ENCODE peak calls at places on chromosome 18, in ten cellular contexts. F is K562, K is suprapubic skin, B is body of pancreas, N is GM12878, P is HCT116, L is heart left ventricle, M is sigmoid colon, S is stomach, Z is transverse colon. R is an unnamed sample. For H3K27me3, the result is how much of the 10 kb centered on the place peaks cover.

GRCh38 chr18:29057703-29058102 is 880.8 kb upstream of the CDH2 start:
- DNase-seq in N (no peak), F (no peak), M (no peak), P (no peak), Z (no peak), S (no peak), B (no peak), K (no peak), L (no peak), R (no peak)

GRCh38 chr18:22847392-22847791 is 85.7 kb upstream of the RBBP8 start:
- DNase-seq in N (no peak), P (no peak), L (no peak), S (no peak), M (no peak), K (no peak), F (no peak), B (no peak), Z (no peak), R (no peak)

GRCh38 chr18:37714621-37715020 is 149.0 kb upstream of the CELF4 start:
- DNase-seq in F (no peak), M (no peak), K (no peak), L (no peak), B (no peak), P (no peak), S (no peak), N (no peak), Z (no peak), R (no peak)

GRCh38 chr18:35005963-35006577 is 35.1 kb upstream of the MAPRE2 start:
- DNase-seq in N (no peak), F (peak), P (peak), L (no peak), M (no peak), B (no peak), S (no peak), Z (no peak), K (no peak), R (no peak)

GRCh38 chr18:63980896-63981454 is 11.1 kb downstream of the SERPINB8 start:
- DNase-seq in L (no peak), M (no peak), P (no peak), S (no peak), F (no peak), Z (no peak), B (no peak), N (no peak), K (no peak), R (no peak)

GRCh38 chr18:49277395-49278036 is 182.9 kb downstream of the DYM start:
- DNase-seq in F (no peak), M (no peak), N (no peak), B (no peak), L (no peak), K (no peak), Z (no peak), P (no peak), S (no peak), R (no peak)

GRCh38 chr18:42310956-42311355 is 355.9 kb downstream of the PIK3C3 start:
- DNase-seq in L (peak), P (no peak), B (no peak), F (no peak), M (no peak), Z (no peak), N (no peak), K (peak), S (no peak), R (no peak)

GRCh38 chr18:63336366-63337099 is 17.0 kb upstream of the BCL2 start:
- DNase-seq in M (no peak), S (no peak), B (no peak), L (no peak), F (no peak), Z (no peak), K (no peak), P (peak), N (no peak), R (no peak)

GRCh38 chr18:2939317-2939716 is 73.6 kb downstream of the LPIN2 start:
- DNase-seq in S (peak), Z (peak), L (no peak), P (no peak), N (no peak), M (no peak), F (no peak), B (peak), K (no peak), R (no peak)

GRCh38 chr18:23053756-23054457 is 81.4 kb upstream of the CABLES1 start:
- DNase-seq in F (no peak), K (no peak), B (peak), Z (no peak), N (no peak), S (peak), L (no peak), M (no peak), P (no peak), R (no peak)

GRCh38 chr18:48932822-48933510 is 17.8 kb downstream of the SMAD7 start:
- DNase-seq in B (peak), N (no peak), F (peak), L (no peak), Z (no peak), M (no peak), P (no peak), S (no peak), K (no peak), R (no peak)

GRCh38 chr18:10035306-10035991 is 121.6 kb downstream of the VAPA start:
- DNase-seq in L (no peak), Z (no peak), P (no peak), K (no peak), S (peak), F (no peak), N (no peak), B (peak), M (no peak), R (no peak)

GRCh38 chr18:49207373-49207772 is 253.1 kb downstream of the DYM start:
- DNase-seq in M (no peak), K (no peak), F (no peak), P (peak), B (no peak), S (no peak), N (no peak), L (no peak), Z (no peak), R (no peak)

GRCh38 chr18:61683856-61684255 is 209.0 kb downstream of the RNF152 start:
- DNase-seq in N (no peak), F (no peak), B (no peak), Z (no peak), K (no peak), M (no peak), L (no peak), S (no peak), P (no peak), R (no peak)

GRCh38 chr18:23302852-23303527 is 150.1 kb upstream of the RIOK3 start:
- DNase-seq in P (no peak), F (no peak), Z (no peak), S (no peak), N (no peak), B (no peak), K (no peak), L (no peak), M (no peak), R (no peak)

GRCh38 chr18:46915800-46916550 is 1.3 kb downstream of the PIAS2 start:
- DNase-seq in L (no peak), P (no peak), N (no peak), M (no peak), Z (no peak), S (no peak), B (no peak), F (no peak), K (no peak), R (no peak)

GRCh38 chr18:68735498-68736343 is 20.8 kb upstream of the TMX3 start:
- DNase-seq in K (no peak), S (no peak), Z (no peak), P (peak), L (no peak), N (no peak), F (peak), B (no peak), M (no peak), R (no peak)

GRCh38 chr18:80179857-80180558 is 67.3 kb downstream of the PARD6G start:
- DNase-seq in N (no peak), K (no peak), B (no peak), S (no peak), M (no peak), L (no peak), F (no peak), Z (peak), P (no peak), R (no peak)

GRCh38 chr18:48803518-48803917 is 147.2 kb downstream of the SMAD7 start:
- DNase-seq in K (no peak), P (no peak), M (peak), F (peak), Z (peak), B (no peak), N (no peak), S (peak), L (peak), R (peak)

GRCh38 chr18:45590060-45590537 is 25.2 kb upstream of the SLC14A2 start:
- DNase-seq in F (no peak), K (no peak), Z (no peak), L (no peak), P (no peak), N (no peak), B (no peak), M (no peak), S (no peak), R (no peak)

GRCh38 chr18:41226186-41226585 is 728.8 kb upstream of the PIK3C3 start:
- DNase-seq in F (no peak), B (no peak), K (no peak), Z (no peak), M (no peak), P (no peak), N (no peak), S (no peak), L (no peak), R (no peak)

GRCh38 chr18:56542488-56542887 is 95.9 kb downstream of the TXNL1 start:
- DNase-seq in F (no peak), Z (no peak), S (no peak), P (no peak), B (no peak), K (no peak), N (no peak), M (no peak), L (no peak), R (no peak)

GRCh38 chr18:5197032-5197434 is at the start of gene AKAIN1:
- DNase-seq in K (no peak), F (peak), N (no peak), L (peak), Z (peak), M (no peak), P (no peak), S (no peak), B (peak), R (no peak)

GRCh38 chr18:52723456-52724065 is 383.6 kb downstream of the DCC start:
- DNase-seq in F (no peak), P (no peak), Z (no peak), L (no peak), N (no peak), K (no peak), M (no peak), B (no peak), S (no peak), R (no peak)

GRCh38 chr18:10926565-10927194 is 222.7 kb downstream of the PIEZO2 start:
- DNase-seq in F (no peak), N (peak), B (no peak), M (no peak), P (no peak), S (no peak), Z (no peak), L (no peak), K (no peak), R (no peak)

GRCh38 chr18:2905802-2906521 is 59.2 kb downstream of the EMILIN2 start:
- DNase-seq in S (peak), P (peak), L (peak), K (peak), N (no peak), Z (peak), M (peak), F (no peak), B (peak), R (peak)

GRCh38 chr18:63169853-63170252 is 149.7 kb downstream of the BCL2 start:
- DNase-seq in F (no peak), L (no peak), N (no peak), B (no peak), P (no peak), M (no peak), K (no peak), S (no peak), Z (no peak), R (no peak)

GRCh38 chr18:5238371-5238758 is 41.3 kb upstream of the AKAIN1 start:
- DNase-seq in F (peak), N (no peak), L (peak), B (peak), M (peak), Z (peak), S (peak), P (no peak), K (peak), R (peak)

GRCh38 chr18:48838921-48839818 is 111.6 kb downstream of the SMAD7 start:
- DNase-seq in K (peak), N (no peak), B (no peak), F (no peak), S (no peak), L (no peak), Z (no peak), M (no peak), P (no peak), R (peak)

GRCh38 chr18:76441002-76441667 is 53.9 kb downstream of the ZNF516 start:
- DNase-seq in F (no peak), B (no peak), Z (no peak), P (no peak), L (no peak), K (no peak), N (no peak), S (no peak), M (peak), R (peak)

GRCh38 chr18:48787523-48788151 is 163.1 kb downstream of the SMAD7 start:
- DNase-seq in P (no peak), K (peak), F (no peak), B (no peak), N (no peak), L (peak), Z (no peak), M (peak), S (no peak), R (peak)

GRCh38 chr18:10689231-10689953 is 163.6 kb downstream of the NAPG start:
- DNase-seq in B (no peak), Z (no peak), M (no peak), F (no peak), P (no peak), K (no peak), N (no peak), L (no peak), S (no peak), R (no peak)

GRCh38 chr18:48304906-48305693 is 104.1 kb downstream of the ZBTB7C start:
- DNase-seq in M (peak), F (no peak), L (no peak), P (no peak), S (peak), B (no peak), Z (no peak), K (peak), N (no peak), R (no peak)

GRCh38 chr18:69840445-69840844 is 107.2 kb downstream of the CD226 start:
- DNase-seq in L (no peak), K (no peak), P (no peak), S (no peak), M (no peak), F (no peak), N (no peak), B (no peak), Z (no peak), R (no peak)

GRCh38 chr18:59664329-59664728 is 32.9 kb downstream of the CCBE1 start:
- DNase-seq in K (no peak), Z (no peak), F (no peak), S (no peak), N (no peak), B (no peak), P (no peak), L (no peak), M (no peak), R (no peak)

GRCh38 chr18:48026216-48026615 is 95.8 kb upstream of the SMAD2 start:
- DNase-seq in S (no peak), M (peak), Z (no peak), F (no peak), P (no peak), L (no peak), N (no peak), B (no peak), K (no peak), R (peak)

GRCh38 chr18:21074336-21075323 is 37.0 kb downstream of the ROCK1 start:
- DNase-seq in K (no peak), Z (no peak), L (no peak), B (no peak), P (peak), N (no peak), M (no peak), F (no peak), S (no peak), R (no peak)

GRCh38 chr18:79786304-79786703 is 11.4 kb upstream of the KCNG2 start:
- DNase-seq in K (no peak), N (no peak), F (no peak), B (no peak), S (no peak), Z (no peak), L (no peak), M (peak), P (no peak), R (peak)

GRCh38 chr18:11096839-11097750 is 52.3 kb downstream of the PIEZO2 start:
- DNase-seq in F (no peak), K (no peak), P (no peak), M (no peak), N (no peak), B (no peak), Z (no peak), L (no peak), S (no peak), R (no peak)

DNA sequence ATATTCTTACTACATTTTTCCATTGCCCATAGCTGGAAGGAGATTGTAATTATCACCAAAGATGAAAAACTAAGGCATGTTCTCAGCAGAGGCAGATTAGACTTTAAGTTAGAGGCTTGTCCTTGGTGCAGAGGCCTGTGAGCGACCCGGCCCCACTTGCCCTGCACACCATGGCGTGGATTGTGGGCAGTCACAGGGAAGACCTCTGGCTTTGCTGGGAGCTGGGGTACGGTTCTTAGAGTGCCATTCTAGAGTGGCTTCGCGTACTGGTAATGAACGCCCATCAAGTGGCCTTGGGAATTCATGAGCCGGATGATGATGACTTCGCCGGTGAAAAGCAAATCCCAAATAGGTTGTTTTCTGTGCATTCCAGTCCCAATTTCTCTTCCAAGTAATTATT is 90.5 kb downstream of the LDLRAD4 start:
- DNase-seq in L (no peak), K (no peak), S (no peak), M (no peak), P (no peak), Z (no peak), F (no peak), B (no peak), N (no peak), R (no peak)
- H3K27me3 ChIP-seq in L (under half), K (under half), S (under half), M (under half), P (under half), Z (under half), F (under half), B (under half), N (under half), R (under half)

DNA sequence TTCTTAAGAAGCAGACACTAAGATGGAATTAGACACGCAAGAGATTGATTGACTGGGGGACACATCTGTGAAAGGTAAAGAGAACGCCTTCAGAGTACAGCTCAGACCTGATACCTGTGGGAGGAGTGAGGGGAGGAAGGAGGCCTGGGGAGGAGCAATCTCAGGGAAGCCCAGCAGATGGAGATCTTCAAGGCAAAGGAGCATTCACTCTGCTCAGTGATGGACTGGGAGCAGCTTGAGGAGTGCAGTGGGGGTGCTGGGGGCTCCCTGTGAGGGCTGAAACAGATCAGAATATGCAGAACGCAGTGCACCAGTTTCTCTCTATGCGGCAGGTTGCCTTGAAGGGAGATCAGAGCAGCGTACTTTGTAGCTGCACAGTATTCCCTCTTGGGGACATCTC is 103.7 kb upstream of the ATP8B1 start:
- DNase-seq in N (no peak), K (no peak), Z (no peak), S (no peak), F (no peak), P (no peak), M (no peak), B (no peak), L (no peak), R (no peak)
- TF ChIP-seq CTCF in N (no peak), K (no peak), Z (no peak), S (no peak), F (peak), P (peak), M (no peak), B (no peak), L (no peak), R (no peak)

GRCh38 chr18:74148543-74149070 is 284 bp downstream of the TIMM21 start:
- DNase-seq in S (no peak), K (no peak), P (no peak), F (peak), L (no peak), B (no peak), M (no peak), Z (no peak), N (no peak), R (no peak)

GRCh38 chr18:74147491-74147778 is 199 bp downstream of the FBXO15 start:
- DNase-seq in F (no peak), K (no peak), L (no peak), M (no peak), N (no peak), S (no peak), B (no peak), P (no peak), Z (no peak), R (no peak)

GRCh38 chr18:74146756-74147155 is 878 bp downstream of the FBXO15 start:
- DNase-seq in F (no peak), L (no peak), S (no peak), P (no peak), Z (no peak), N (no peak), B (no peak), K (no peak), M (no peak), R (no peak)

GRCh38 chr18:74152270-74152669 is 3.9 kb downstream of the TIMM21 start:
- DNase-seq in K (no peak), B (no peak), F (no peak), M (no peak), P (no peak), S (no peak), N (no peak), L (no peak), Z (no peak), R (no peak)

GRCh38 chr18:74147779-74148542 is at the start of the genes FBXO15 and TIMM21:
- DNase-seq in B (peak), S (peak), N (peak), L (peak), P (peak), F (peak), Z (peak), M (peak), K (peak), R (peak)
- TF ChIP-seq POLR2A in B (peak), S (no peak), N (peak), L (peak), P (peak), F (peak), Z (peak), M (peak), K (no peak), R (peak)

GRCh38 chr18:25056456-25056855 is 295.5 kb downstream of the ZNF521 start:
- DNase-seq in P (no peak), N (no peak), F (no peak), B (no peak), L (no peak), S (no peak), K (no peak), Z (no peak), M (no peak), R (no peak)

GRCh38 chr18:25050605-25051004 is 301.4 kb downstream of the ZNF521 start:
- DNase-seq in Z (no peak), L (no peak), M (no peak), N (no peak), K (no peak), B (no peak), P (no peak), F (no peak), S (no peak), R (no peak)

GRCh38 chr18:25053484-25053883 is 298.5 kb downstream of the ZNF521 start:
- DNase-seq in K (no peak), M (no peak), S (no peak), L (no peak), F (no peak), P (no peak), Z (no peak), N (no peak), B (no peak), R (no peak)

GRCh38 chr18:25055076-25055475 is 296.9 kb downstream of the ZNF521 start:
- DNase-seq in P (no peak), L (no peak), Z (no peak), B (no peak), M (no peak), S (no peak), K (no peak), N (no peak), F (no peak), R (no peak)

GRCh38 chr18:25052426-25052825 is 299.5 kb downstream of the ZNF521 start:
- DNase-seq in B (no peak), L (no peak), P (no peak), F (no peak), S (no peak), N (no peak), M (no peak), K (no peak), Z (no peak), R (no peak)
- H3K27me3 ChIP-seq in B (under half), L (under half), P (under half), F (under half), S (under half), N (under half), M (under half), K (under half), Z (under half), R (under half)

GRCh38 chr18:8454136-8454535 is 155.1 kb upstream of the RAB12 start:
- DNase-seq in K (no peak), N (no peak), L (no peak), B (no peak), P (no peak), M (no peak), S (no peak), Z (no peak), F (no peak), R (no peak)

GRCh38 chr18:8450898-8451665 is 158.2 kb upstream of the RAB12 start:
- DNase-seq in Z (no peak), L (peak), F (no peak), N (no peak), K (no peak), P (no peak), S (no peak), B (no peak), M (no peak), R (peak)

GRCh38 chr18:8450013-8450412 is 159.2 kb upstream of the RAB12 start:
- DNase-seq in L (no peak), K (no peak), B (peak), F (peak), N (no peak), M (no peak), S (no peak), P (peak), Z (no peak), R (no peak)

GRCh38 chr18:8455661-8456614 is 153.3 kb upstream of the RAB12 start:
- DNase-seq in B (no peak), F (no peak), Z (no peak), K (no peak), N (no peak), M (no peak), S (no peak), L (no peak), P (no peak), R (no peak)

GRCh38 chr18:8453528-8453927 is 155.7 kb upstream of the RAB12 start:
- DNase-seq in M (no peak), L (no peak), S (no peak), Z (no peak), P (no peak), B (no peak), N (no peak), K (no peak), F (peak), R (no peak)
- TF ChIP-seq CTCF in M (no peak), L (no peak), S (no peak), Z (no peak), P (no peak), B (no peak), N (no peak), K (no peak), F (no peak), R (no peak)

R was measured in spleen.